ENCODE peak calls at places on chromosome 16, in five cellular contexts. T is adrenal gland, E is upper lobe of right lung, M is colonic mucosa, W is breast epithelium. B is an unnamed sample.

GRCh38 chr16:4911831-4912422 is 25.0 kb downstream of the PPL start:
- DNase-seq in T (no peak), E (no peak), M (no peak), W (no peak), B (no peak)

GRCh38 chr16:80167657-80168056 is 373.1 kb upstream of the DYNLRB2 start:
- DNase-seq in T (no peak), E (no peak), M (no peak), W (no peak), B (no peak)

GRCh38 chr16:22675745-22676540 is 138.0 kb upstream of the HS3ST2 start:
- DNase-seq in T (no peak), E (no peak), M (no peak), W (no peak), B (no peak)

GRCh38 chr16:67800252-67801046 is 5.9 kb downstream of the RANBP10 start:
- DNase-seq in T (peak; percentile 62), E (no peak), M (no peak), W (no peak), B (no peak)

GRCh38 chr16:22685162-22685830 is 128.7 kb upstream of the HS3ST2 start:
- DNase-seq in T (peak; percentile 71), E (no peak), M (peak; percentile 27), W (peak; percentile 30), B (no peak)

GRCh38 chr16:3174618-3175148 is 13.3 kb upstream of the OR1F1 start:
- DNase-seq in T (no peak), E (no peak), M (no peak), W (no peak), B (no peak)

GRCh38 chr16:24540575-24541240 is 1.3 kb downstream of the RBBP6 start:
- DNase-seq in T (no peak), E (no peak), M (peak; percentile 25), W (no peak), B (no peak)

GRCh38 chr16:24858219-24859041 is 12.7 kb downstream of the SLC5A11 start:
- DNase-seq in T (peak; percentile 71), E (peak; percentile 70), M (peak; percentile 63), W (no peak), B (peak; percentile 53)

GRCh38 chr16:85717393-85718152 is 28.8 kb upstream of the GINS2 start:
- DNase-seq in T (peak; percentile 88), E (peak; percentile 80), M (peak; percentile 81), W (peak; percentile 53), B (peak; percentile 49)

GRCh38 chr16:56257666-56258359 is 66.5 kb downstream of the GNAO1 start:
- DNase-seq in T (no peak), E (no peak), M (no peak), W (no peak), B (no peak)

GRCh38 chr16:4372578-4373355 is 1.1 kb downstream of the VASN start:
- DNase-seq in T (peak; percentile 63), E (no peak), M (peak; percentile 41), W (no peak), B (peak; percentile 53)

GRCh38 chr16:19837331-19837943 is 47.2 kb downstream of the GPRC5B start:
- DNase-seq in T (no peak), E (no peak), M (no peak), W (no peak), B (no peak)

GRCh38 chr16:81431554-81432353 is 12.9 kb upstream of the CMIP start:
- DNase-seq in T (peak; percentile 51), E (peak; percentile 72), M (no peak), W (no peak), B (no peak)

GRCh38 chr16:73546351-73546845 is 498.5 kb upstream of the ZFHX3 start:
- DNase-seq in T (no peak), E (no peak), M (no peak), W (no peak), B (no peak)

GRCh38 chr16:17921357-17921978 is 415.1 kb downstream of the NPIPA8 start:
- DNase-seq in T (peak; percentile 52), E (no peak), M (peak; percentile 72), W (no peak), B (peak; percentile 27)

GRCh38 chr16:8236816-8237215 is 353.5 kb downstream of the TMEM114 start:
- DNase-seq in T (no peak), E (no peak), M (no peak), W (no peak), B (no peak)

GRCh38 chr16:81486555-81487061 is 42.0 kb downstream of the CMIP start:
- DNase-seq in T (peak; percentile 61), E (no peak), M (peak; percentile 45), W (no peak), B (no peak)

GRCh38 chr16:84617068-84617630 is 729 bp downstream of the COTL1 start:
- DNase-seq in T (no peak), E (peak; percentile 73), M (no peak), W (no peak), B (no peak)

GRCh38 chr16:11949527-11949926 is 7.7 kb upstream of the NPIPB2 start:
- DNase-seq in T (peak; percentile 41), E (peak; percentile 68), M (no peak), W (no peak), B (no peak)

GRCh38 chr16:84963046-84963445 is 48.3 kb downstream of the ZDHHC7 start:
- DNase-seq in T (no peak), E (no peak), M (no peak), W (no peak), B (no peak)

GRCh38 chr16:7703661-7704060 is 371.0 kb downstream of the RBFOX1 start:
- DNase-seq in T (no peak), E (no peak), M (no peak), W (no peak), B (no peak)

GRCh38 chr16:22250522-22250921 is 44.4 kb downstream of the EEF2K start:
- DNase-seq in T (no peak), E (no peak), M (no peak), W (no peak), B (no peak)

GRCh38 chr16:30068750-30069574 is 3.4 kb downstream of the ALDOA start:
- DNase-seq in T (peak; percentile 53), E (no peak), M (no peak), W (no peak), B (no peak)
- H3K4me1 ChIP-seq in T (peaks cover 40% of the 10 kb centered on the region), E (peaks cover 32% of the 10 kb centered on the region), M (peaks cover 9% of the 10 kb centered on the region), W (peaks cover 5% of the 10 kb centered on the region), B (peaks cover 13% of the 10 kb centered on the region)

DNA sequence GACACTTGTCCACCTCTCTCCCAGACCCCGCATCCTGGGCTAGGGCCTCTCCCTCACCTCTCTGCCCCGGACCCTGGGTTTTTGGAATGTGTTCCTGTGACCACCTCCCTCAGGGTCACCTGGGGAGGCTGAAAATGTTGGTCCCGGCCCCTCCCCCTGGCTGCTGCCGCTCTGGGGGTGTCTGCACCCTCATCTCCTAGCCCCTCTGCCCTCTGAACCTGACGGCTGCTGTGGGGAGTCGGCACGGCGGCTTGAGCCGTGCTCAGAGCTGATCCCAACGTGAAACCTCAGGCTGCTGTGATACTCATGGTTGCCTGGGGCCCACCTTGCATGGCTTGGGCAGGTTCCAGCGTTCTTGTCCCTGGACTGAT is 42.8 kb downstream of the ADCY7 start:
- DNase-seq in T (no peak), E (no peak), M (no peak), W (no peak), B (no peak)
- TF ChIP-seq CTCF in T (no peak), E (no peak), M (no peak), W (no peak), B (no peak)

GRCh38 chr16:87498324-87499188 is 5.7 kb upstream of the ZCCHC14 start:
- DNase-seq in T (no peak), E (no peak), M (no peak), W (no peak), B (no peak)
- H3K27ac ChIP-seq in T (no peak overlapping the region), E (no peak overlapping the region), M (no peak overlapping the region), W (no peak overlapping the region), B (no peak overlapping the region)

GRCh38 chr16:88799569-88800276 is 3.9 kb upstream of the CDT1 start:
- DNase-seq in T (no peak), E (no peak), M (no peak), W (no peak), B (no peak)
- H3K4me1 ChIP-seq in T (peaks cover 10% of the 10 kb centered on the region), E (peaks cover 10% of the 10 kb centered on the region), M (peaks cover 7% of the 10 kb centered on the region), W (peaks cover 9% of the 10 kb centered on the region), B (peaks cover 5% of the 10 kb centered on the region)

GRCh38 chr16:27976990-27977389 is 86.5 kb downstream of the GSG1L start:
- DNase-seq in T (no peak), E (peak; percentile 3), M (no peak), W (no peak), B (no peak)

GRCh38 chr16:27969574-27969973 is 93.9 kb downstream of the GSG1L start:
- DNase-seq in T (no peak), E (no peak), M (no peak), W (no peak), B (no peak)

GRCh38 chr16:27972500-27972899 is 91.0 kb downstream of the GSG1L start:
- DNase-seq in T (peak; percentile 21), E (peak; percentile 21), M (peak; percentile 19), W (no peak), B (no peak)

GRCh38 chr16:27974896-27975540 is 88.5 kb downstream of the GSG1L start:
- DNase-seq in T (no peak), E (peak; percentile 26), M (no peak), W (no peak), B (no peak)

DNA sequence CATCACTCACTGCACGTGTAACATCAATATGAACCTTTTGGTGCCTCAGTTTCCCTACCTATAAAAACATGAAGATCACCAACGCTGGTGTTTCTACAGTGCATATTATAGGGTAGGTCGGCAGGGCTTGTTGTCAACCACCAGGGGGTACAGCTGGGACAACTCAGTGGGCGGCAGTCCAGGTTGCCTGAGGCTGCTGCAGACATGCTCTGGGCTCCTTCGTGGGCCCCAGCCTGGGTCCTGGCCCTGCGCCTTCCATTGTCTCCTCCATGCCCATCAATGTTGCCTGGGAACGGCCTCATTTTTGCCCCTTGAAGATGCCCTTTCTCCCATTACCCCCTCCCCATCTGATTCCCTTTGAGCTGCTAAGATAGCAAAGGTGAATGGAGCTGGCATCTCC is 89.8 kb downstream of the GSG1L start:
- DNase-seq in T (no peak), E (peak; percentile 36), M (no peak), W (no peak), B (no peak)
- TF ChIP-seq CTCF in T (no peak), E (no peak), M (no peak), W (no peak), B (no peak)

GRCh38 chr16:57610611-57611010 is 17.8 kb upstream of the ADGRG1 start:
- DNase-seq in T (peak; percentile 19), E (peak; percentile 40), M (peak; percentile 13), W (no peak), B (no peak)
- H3K27ac ChIP-seq in T (no peak overlapping the region), E (peak overlapping the region; percentile 55), M (no peak overlapping the region), W (no peak overlapping the region), B (peak overlapping the region; percentile 96)

GRCh38 chr16:30893744-30894539 is at the start of gene BCL7C:
- DNase-seq in T (peak; percentile 90), E (peak; percentile 98), M (peak; percentile 95), W (peak; percentile 89), B (peak; percentile 95)
- H3K4me1 ChIP-seq in T (peaks cover 48% of the 10 kb centered on the region), E (peaks cover 37% of the 10 kb centered on the region), M (peaks cover 9% of the 10 kb centered on the region), W (no peaks in the 10 kb centered on the region), B (no peaks in the 10 kb centered on the region)

GRCh38 chr16:1184156-1184868 is 31.4 kb downstream of the CACNA1H start:
- DNase-seq in T (no peak), E (no peak), M (no peak), W (no peak), B (no peak)
- TF ChIP-seq CTCF in T (no peak), E (no peak), M (no peak), W (no peak), B (no peak)

B was measured in pancreas.